ENCODE peak calls at places on chromosomes 13 and 19, in five cellular contexts. J is A549; C is CD8-positive, alpha-beta T cell; Y is cardiac muscle cell; K is tibial nerve. S is an unnamed sample. For H3K4me1, the result is how much of the 10 kb centered on the place peaks cover.

GRCh38 chr19:47573076-47574026 is at the start of gene ZNF541:
- DNase-seq in J (no peak), C (peak), K (peak), Y (no peak), S (peak)

GRCh38 chr13:102293723-102294122 is 108.1 kb downstream of the FGF14 start:
- DNase-seq in C (no peak), J (no peak), Y (no peak), K (no peak), S (no peak)

GRCh38 chr19:7756258-7756657 is 6.8 kb upstream of the CLEC4M start:
- DNase-seq in C (no peak), Y (no peak), K (no peak), J (no peak), S (no peak)

GRCh38 chr19:32824136-32824835 is 45.3 kb downstream of the SLC7A9 start:
- DNase-seq in Y (no peak), J (no peak), C (no peak), K (no peak), S (no peak)

GRCh38 chr19:50399368-50399745 is 15.2 kb downstream of the POLD1 start:
- DNase-seq in Y (no peak), K (no peak), C (no peak), J (no peak), S (no peak)

GRCh38 chr13:87669379-87669978 is 1.7 kb upstream of the SLITRK5 start:
- DNase-seq in C (no peak), Y (peak), J (peak), K (no peak), S (no peak)

GRCh38 chr19:46862974-46863632 is 2.3 kb downstream of the ARHGAP35 start:
- DNase-seq in K (no peak), Y (peak), C (no peak), J (no peak), S (no peak)

GRCh38 chr13:110067355-110068175 is 239.4 kb downstream of the COL4A1 start:
- DNase-seq in J (no peak), K (no peak), Y (no peak), C (no peak), S (no peak)

GRCh38 chr19:6999938-7000732 is 21.1 kb downstream of the MBD3L2B start:
- DNase-seq in K (no peak), Y (no peak), J (no peak), C (no peak), S (no peak)

GRCh38 chr19:33040994-33041827 is 23.5 kb downstream of the RHPN2 start:
- DNase-seq in Y (no peak), C (no peak), K (no peak), J (peak), S (no peak)

GRCh38 chr13:23679214-23679613 is 109.0 kb downstream of the TNFRSF19 start:
- DNase-seq in J (peak), Y (no peak), K (no peak), C (no peak), S (no peak)

GRCh38 chr13:29195459-29195858 is 375.3 kb downstream of the MTUS2 start:
- DNase-seq in J (no peak), Y (peak), C (no peak), K (no peak), S (no peak)

GRCh38 chr19:34225659-34226015 is 28.7 kb upstream of the GARRE1 start:
- DNase-seq in Y (no peak), K (no peak), C (no peak), J (no peak), S (no peak)

GRCh38 chr19:50803633-50804419 is 13.6 kb downstream of the ACP4 start:
- DNase-seq in C (no peak), K (no peak), J (no peak), Y (peak), S (peak)

GRCh38 chr13:76874466-76874865 is 11.7 kb downstream of the KCTD12 start:
- DNase-seq in K (no peak), C (no peak), Y (no peak), J (no peak), S (no peak)

GRCh38 chr19:17296278-17296677 is 6.9 kb downstream of the ABHD8 start:
- DNase-seq in Y (no peak), C (no peak), K (no peak), J (peak), S (no peak)

GRCh38 chr13:84137292-84137691 is 255.0 kb upstream of the SLITRK1 start:
- DNase-seq in J (no peak), C (peak), K (no peak), Y (no peak), S (peak)

GRCh38 chr13:65582160-65582559 is 1648.0 kb downstream of the PCDH9 start:
- DNase-seq in J (no peak), K (no peak), Y (no peak), C (no peak), S (no peak)

GRCh38 chr13:30789360-30789862 is 54.1 kb downstream of the ALOX5AP start:
- DNase-seq in J (no peak), C (no peak), Y (no peak), K (no peak), S (no peak)

GRCh38 chr13:113980489-113981064 is 6.7 kb upstream of the C13orf46 start:
- DNase-seq in Y (no peak), J (no peak), K (no peak), C (no peak), S (no peak)

GRCh38 chr19:31347356-31347755 is 1.9 kb downstream of the TSHZ3 start:
- DNase-seq in K (no peak), J (no peak), C (no peak), Y (no peak), S (no peak)

GRCh38 chr19:13441810-13442512 is 64.3 kb downstream of the CACNA1A start:
- DNase-seq in C (peak), Y (peak), J (peak), K (no peak), S (peak)

GRCh38 chr13:108495686-108496363 is 133.6 kb upstream of the MYO16 start:
- DNase-seq in Y (peak), J (peak), C (no peak), K (no peak), S (no peak)

GRCh38 chr19:31383553-31383952 is 34.3 kb upstream of the TSHZ3 start:
- DNase-seq in C (no peak), K (no peak), J (no peak), Y (no peak), S (no peak)

GRCh38 chr13:23921451-23921888 is 24.2 kb upstream of the C1QTNF9B start:
- DNase-seq in Y (peak), C (no peak), J (peak), K (peak), S (no peak)

GRCh38 chr19:15048885-15049541 is at the start of gene CASP14:
- DNase-seq in K (no peak), J (no peak), Y (no peak), C (no peak), S (no peak)

GRCh38 chr13:46569471-46569870 is 16.5 kb downstream of the LRCH1 start:
- DNase-seq in J (no peak), K (no peak), C (no peak), Y (no peak), S (no peak)

GRCh38 chr19:20565321-20566018 is at the start of gene ZNF737:
- DNase-seq in J (peak), Y (peak), C (peak), K (peak), S (peak)

GRCh38 chr19:47377801-47378200 is 28.7 kb downstream of the DHX34 start:
- DNase-seq in C (no peak), J (no peak), Y (no peak), K (no peak), S (no peak)

GRCh38 chr13:111623743-111624505 is 303.5 kb downstream of the TEX29 start:
- DNase-seq in C (no peak), J (no peak), Y (no peak), K (no peak), S (no peak)

GRCh38 chr19:56603829-56604228 is 8.7 kb downstream of the ZNF71 start:
- DNase-seq in J (no peak), Y (no peak), C (no peak), K (no peak), S (no peak)

GRCh38 chr13:30354481-30355404 is 47.4 kb upstream of the KATNAL1 start:
- DNase-seq in Y (no peak), C (no peak), J (no peak), K (no peak), S (no peak)

GRCh38 chr13:61414686-61415664 is 674 bp downstream of the PCDH20 start:
- DNase-seq in Y (peak), K (no peak), C (no peak), J (peak), S (no peak)

GRCh38 chr19:17610384-17610783 is 54.9 kb downstream of the COLGALT1 start:
- DNase-seq in C (no peak), J (peak), K (no peak), Y (no peak), S (no peak)

GRCh38 chr13:98853791-98854191 is 101.3 kb upstream of the SLC15A1 start:
- DNase-seq in C (no peak), Y (no peak), K (no peak), J (no peak), S (no peak)

GRCh38 chr13:20395061-20395916 is 130.4 kb downstream of the CRYL1 start:
- DNase-seq in C (no peak), J (no peak), K (no peak), Y (no peak), S (no peak)

GRCh38 chr13:82698941-82699340 is 1183.3 kb downstream of the SLITRK1 start:
- DNase-seq in J (no peak), K (no peak), Y (no peak), C (no peak), S (no peak)

DNA sequence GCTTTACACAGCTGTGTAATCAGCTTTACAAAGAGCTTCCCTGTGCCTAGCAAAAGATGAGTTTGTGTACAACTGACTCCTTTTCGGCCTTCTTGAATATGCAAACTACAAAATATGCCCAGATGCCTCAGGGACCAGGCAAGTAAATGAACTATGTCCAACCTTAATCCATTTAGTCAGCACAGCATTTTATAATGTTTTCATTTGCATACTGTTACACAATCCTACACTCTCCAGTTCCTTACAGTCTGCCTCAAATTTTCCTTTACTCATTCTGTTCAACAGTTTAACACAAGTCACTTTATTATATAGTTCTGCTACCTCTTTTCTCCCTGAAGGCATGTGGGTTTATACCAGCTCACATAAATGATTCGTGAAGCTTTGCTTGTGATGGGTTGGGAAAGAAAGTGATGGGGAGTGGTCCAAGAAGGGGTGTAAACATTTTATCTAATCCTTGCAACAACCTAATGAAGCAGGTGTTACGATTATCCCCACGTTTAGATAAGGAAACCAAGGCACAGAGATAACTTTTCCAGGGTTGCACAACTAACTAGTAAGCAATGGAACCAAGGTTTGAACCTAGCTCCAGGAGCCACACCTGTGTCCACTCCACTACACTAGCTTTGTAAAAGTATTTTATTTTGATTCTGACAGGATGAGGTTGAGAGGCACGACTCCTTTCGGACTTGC is 3.3 kb upstream of the USP12 start:
- DNase-seq in J (no peak), Y (no peak), K (no peak), C (no peak), S (no peak)
- H3K4me1 ChIP-seq in J (under half), Y (under half), K (under half), C (under half), S (under half)

DNA sequence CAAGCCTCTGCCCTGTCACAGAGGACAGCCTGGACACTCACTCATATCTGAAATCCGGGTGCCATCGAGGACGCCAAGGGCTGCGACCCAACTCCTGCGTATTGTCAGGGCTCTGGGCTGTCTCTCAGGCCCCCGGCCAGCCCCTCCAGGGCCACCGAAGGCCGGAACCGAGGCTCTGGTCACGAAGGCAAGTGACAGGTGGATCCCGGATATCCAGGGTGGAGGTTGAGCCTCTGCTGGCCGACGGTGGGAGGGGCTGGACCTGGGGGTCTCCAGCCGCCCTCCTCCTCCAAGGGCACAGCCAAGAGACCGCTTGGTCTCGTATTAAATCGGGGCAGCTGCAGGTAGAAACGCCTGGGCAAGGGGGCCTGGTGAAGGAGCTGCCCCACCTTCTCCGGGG is 5.4 kb downstream of the RNF126 start:
- DNase-seq in K (no peak), J (no peak), C (no peak), Y (no peak), S (no peak)
- H3K4me3 ChIP-seq in K (no peak), J (no peak), C (no peak), Y (no peak), S (no peak)

DNA sequence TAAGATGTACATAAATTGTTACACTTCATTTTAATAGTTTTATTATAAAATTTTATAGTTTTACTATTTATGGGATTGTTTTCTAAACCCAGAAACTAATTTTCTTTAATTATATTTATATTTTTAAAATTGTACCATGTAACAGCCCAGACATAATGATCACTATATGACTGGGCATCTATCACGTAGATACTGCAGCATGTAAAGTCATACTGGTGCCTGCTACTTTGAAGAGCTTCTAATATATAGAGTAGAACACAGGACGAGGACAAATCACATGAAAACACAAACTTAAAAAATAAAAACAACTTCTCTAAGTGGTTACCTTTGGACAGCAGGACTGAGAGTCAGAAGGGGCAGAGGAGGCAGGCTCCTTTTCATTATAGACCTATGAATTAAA is 5.3 kb downstream of the ELF1 start:
- DNase-seq in K (no peak), Y (no peak), J (no peak), C (no peak), S (no peak)
- H3K4me1 ChIP-seq in K (half or more), Y (under half), J (under half), C (half or more), S (under half)

GRCh38 chr19:55160986-55161365 is 3.4 kb upstream of the TNNI3 start:
- DNase-seq in K (no peak), Y (no peak), J (no peak), C (no peak), S (no peak)

GRCh38 chr19:55158423-55158822 is 891 bp upstream of the TNNI3 start:
- DNase-seq in K (no peak), C (no peak), J (no peak), Y (no peak), S (no peak)

GRCh38 chr19:55161571-55162322 is 4.2 kb upstream of the TNNI3 start:
- DNase-seq in Y (no peak), K (no peak), C (no peak), J (no peak), S (no peak)

GRCh38 chr19:55158848-55159793 is 1.6 kb upstream of the TNNI3 start:
- DNase-seq in J (peak), Y (peak), K (no peak), C (no peak), S (no peak)

GRCh38 chr19:55160128-55160985 is 2.8 kb upstream of the TNNI3 start:
- DNase-seq in K (peak), J (peak), C (peak), Y (peak), S (peak)
- H3K4me3 ChIP-seq in K (no peak), J (peak), C (no peak), Y (no peak), S (no peak)

GRCh38 chr19:16260794-16261161 is 63.1 kb downstream of the AP1M1 start:
- DNase-seq in K (no peak), J (no peak), C (no peak), Y (no peak), S (no peak)

GRCh38 chr19:16262618-16263017 is 62.0 kb upstream of the KLF2 start:
- DNase-seq in C (no peak), J (peak), Y (peak), K (no peak), S (no peak)

GRCh38 chr19:16263115-16263839 is 61.3 kb upstream of the KLF2 start:
- DNase-seq in J (no peak), C (no peak), Y (no peak), K (no peak), S (no peak)

GRCh38 chr19:16260160-16260793 is 62.6 kb downstream of the AP1M1 start:
- DNase-seq in J (no peak), K (no peak), C (no peak), Y (no peak), S (no peak)

DNA sequence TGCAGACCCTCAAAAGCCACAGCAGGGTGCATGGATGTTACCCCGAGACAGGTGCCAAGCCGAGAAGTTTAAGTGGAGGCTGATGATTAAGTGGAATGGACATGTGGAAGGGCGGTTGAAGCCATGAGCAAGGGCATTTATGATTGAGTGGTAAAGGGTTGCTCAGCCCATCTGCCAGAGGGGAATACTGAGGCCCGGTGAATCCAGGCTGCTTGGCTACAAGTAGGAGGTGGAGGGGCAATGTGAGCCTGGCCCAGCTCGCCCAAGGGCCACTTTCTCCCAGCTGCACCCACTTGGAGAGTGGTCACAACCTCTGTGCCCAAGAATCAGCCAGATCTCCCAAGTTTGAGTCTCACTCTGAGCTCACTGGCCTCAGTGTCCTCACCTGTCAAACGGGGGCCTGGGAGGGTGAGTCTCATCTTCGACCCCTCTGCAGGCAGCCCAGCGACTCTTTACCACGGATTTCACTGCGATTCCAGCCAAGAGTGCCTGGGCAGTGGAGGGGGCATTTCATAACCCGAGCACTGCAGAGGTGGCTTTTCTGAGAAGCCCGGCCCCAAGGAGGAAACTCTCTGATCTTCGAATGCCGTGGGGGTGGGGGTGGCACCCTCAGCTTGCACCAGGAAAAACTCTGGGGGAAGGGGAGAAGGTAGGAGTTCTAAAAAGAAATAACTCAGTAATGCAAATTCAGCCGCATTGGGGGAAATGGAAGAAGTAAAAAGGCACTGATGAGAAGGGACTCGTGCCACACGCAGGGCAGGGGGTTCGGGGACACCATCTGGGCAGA is 62.8 kb upstream of the KLF2 start:
- DNase-seq in K (no peak), J (no peak), C (no peak), Y (no peak), S (no peak)
- H3K4me1 ChIP-seq in K (under half), J (under half), C (half or more), Y (under half), S (half or more)

GRCh38 chr13:51449018-51449417 is 3.8 kb downstream of the INTS6 start:
- DNase-seq in J (no peak), K (no peak), C (no peak), Y (no peak), S (no peak)
- H3K4me3 ChIP-seq in J (no peak), K (no peak), C (no peak), Y (no peak), S (no peak)

DNA sequence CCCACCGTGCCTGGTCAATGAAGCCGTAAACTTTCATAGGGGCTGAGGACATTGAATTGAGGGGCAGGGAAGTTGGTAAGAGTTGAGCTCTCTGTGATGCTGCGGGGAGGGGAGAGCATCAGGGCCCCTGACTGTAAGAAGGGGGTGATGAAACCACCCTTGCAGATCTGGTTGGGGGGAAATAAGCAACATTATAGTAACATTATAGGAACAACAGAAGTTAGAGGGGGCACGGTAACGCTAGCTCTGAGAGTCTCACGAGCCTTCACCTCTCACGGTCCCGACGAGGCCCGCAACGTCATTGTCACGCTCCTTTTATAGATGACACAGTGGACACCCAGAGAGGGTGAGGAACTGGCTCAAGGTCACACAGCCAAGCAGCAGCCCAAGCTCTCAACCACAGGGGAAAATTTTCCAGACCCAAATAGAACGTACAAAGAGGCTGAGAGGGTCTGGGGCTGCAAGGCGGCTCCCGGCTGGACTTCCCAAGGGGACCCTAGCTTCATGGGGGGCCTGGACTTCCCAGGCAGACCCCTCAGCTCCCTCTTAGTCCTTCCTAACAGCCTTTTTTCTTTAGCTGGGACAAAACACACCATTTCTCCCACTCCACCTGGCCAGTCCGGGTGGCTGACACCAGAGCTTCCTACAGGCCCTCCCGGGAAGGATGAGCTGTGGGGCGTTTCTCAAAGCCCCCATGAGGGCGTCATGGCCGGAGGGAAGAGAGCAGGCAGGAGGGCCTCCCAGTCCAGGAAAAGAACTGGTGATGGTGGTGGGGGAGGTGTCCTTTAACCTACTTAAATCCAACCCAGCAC is 4.1 kb downstream of the TLE5 start:
- DNase-seq in J (no peak), K (no peak), C (no peak), Y (no peak), S (no peak)
- H3K4me1 ChIP-seq in J (half or more), K (half or more), C (half or more), Y (under half), S (half or more)

S was measured in CD8-positive, alpha-beta memory T cell.